ENCODE peak calls at places on chromosomes 13 and 19, in four cellular contexts. L is right atrium auricular region, J is breast epithelium, G is hepatocyte. F is an unnamed sample.

GRCh38 chr13:109971006-109971744 is 184.8 kb upstream of the IRS2 start:
- DNase-seq in J (no peak), G (no peak), L (no peak), F (no peak)

GRCh38 chr19:38990949-38991697 is 15.6 kb upstream of the FBXO17 start:
- DNase-seq in J (no peak), G (no peak), L (no peak), F (no peak)

GRCh38 chr13:113087923-113088690 is 17.5 kb upstream of the F7 start:
- DNase-seq in L (no peak), J (no peak), G (no peak), F (no peak)

GRCh38 chr19:19405919-19406877 is 723 bp downstream of the GATAD2A start:
- DNase-seq in G (peak), L (no peak), J (no peak), F (peak)

GRCh38 chr13:48873598-48873997 is 102.1 kb upstream of the FNDC3A start:
- DNase-seq in G (no peak), L (no peak), J (no peak), F (peak)

GRCh38 chr13:98468352-98468751 is 108.6 kb downstream of the STK24 start:
- DNase-seq in L (no peak), J (no peak), G (no peak), F (peak)

GRCh38 chr19:17579523-17580244 is 24.2 kb downstream of the COLGALT1 start:
- DNase-seq in G (peak), L (no peak), J (no peak), F (peak)

GRCh38 chr13:28564030-28564429 is 69.1 kb upstream of the FLT1 start:
- DNase-seq in G (no peak), L (no peak), J (no peak), F (no peak)

GRCh38 chr19:3968556-3969434 is 2.1 kb downstream of the DAPK3 start:
- DNase-seq in G (peak), J (peak), L (peak), F (peak)

GRCh38 chr13:110062077-110062776 is 244.7 kb downstream of the COL4A1 start:
- DNase-seq in L (no peak), G (no peak), J (no peak), F (no peak)

GRCh38 chr13:113820813-113821651 is 42.8 kb downstream of the GAS6 start:
- DNase-seq in L (peak), J (peak), G (peak), F (peak)

GRCh38 chr19:16628984-16629691 is 1.1 kb upstream of the MED26 start:
- DNase-seq in J (no peak), L (no peak), G (peak), F (peak)

GRCh38 chr13:53242015-53242414 is 213.4 kb downstream of the OLFM4 start:
- DNase-seq in J (no peak), L (no peak), G (no peak), F (peak)

GRCh38 chr13:40232321-40232720 is 434.1 kb downstream of the FOXO1 start:
- DNase-seq in J (no peak), L (no peak), G (no peak), F (peak)

GRCh38 chr19:14023404-14024235 is 4.3 kb upstream of the RLN3 start:
- DNase-seq in L (no peak), G (peak), J (no peak), F (peak)

GRCh38 chr19:41409288-41409687 is 11.7 kb downstream of the BCKDHA start:
- DNase-seq in G (peak), J (peak), L (no peak), F (peak)

GRCh38 chr13:41985788-41986508 is 25.0 kb upstream of the VWA8 start:
- DNase-seq in J (no peak), L (no peak), G (no peak), F (peak)

GRCh38 chr13:91017031-91017668 is 330.3 kb upstream of the MIR17HG start:
- DNase-seq in L (no peak), G (peak), J (no peak), F (peak)

GRCh38 chr19:2743099-2743498 is 3.3 kb upstream of the SLC39A3 start:
- DNase-seq in G (no peak), J (no peak), L (no peak), F (no peak)

GRCh38 chr13:42363941-42364612 is 92.1 kb downstream of the AKAP11 start:
- DNase-seq in L (no peak), J (no peak), G (no peak), F (peak)

GRCh38 chr13:26440111-26440510 is 117.4 kb upstream of the WASF3 start:
- DNase-seq in J (no peak), L (no peak), G (no peak), F (no peak)

GRCh38 chr13:79222427-79223205 is 183.4 kb downstream of the RBM26 start:
- DNase-seq in G (no peak), L (no peak), J (no peak), F (no peak)

GRCh38 chr13:99709134-99709533 is 207.9 kb downstream of the TM9SF2 start:
- DNase-seq in G (no peak), L (no peak), J (no peak), F (peak)

DNA sequence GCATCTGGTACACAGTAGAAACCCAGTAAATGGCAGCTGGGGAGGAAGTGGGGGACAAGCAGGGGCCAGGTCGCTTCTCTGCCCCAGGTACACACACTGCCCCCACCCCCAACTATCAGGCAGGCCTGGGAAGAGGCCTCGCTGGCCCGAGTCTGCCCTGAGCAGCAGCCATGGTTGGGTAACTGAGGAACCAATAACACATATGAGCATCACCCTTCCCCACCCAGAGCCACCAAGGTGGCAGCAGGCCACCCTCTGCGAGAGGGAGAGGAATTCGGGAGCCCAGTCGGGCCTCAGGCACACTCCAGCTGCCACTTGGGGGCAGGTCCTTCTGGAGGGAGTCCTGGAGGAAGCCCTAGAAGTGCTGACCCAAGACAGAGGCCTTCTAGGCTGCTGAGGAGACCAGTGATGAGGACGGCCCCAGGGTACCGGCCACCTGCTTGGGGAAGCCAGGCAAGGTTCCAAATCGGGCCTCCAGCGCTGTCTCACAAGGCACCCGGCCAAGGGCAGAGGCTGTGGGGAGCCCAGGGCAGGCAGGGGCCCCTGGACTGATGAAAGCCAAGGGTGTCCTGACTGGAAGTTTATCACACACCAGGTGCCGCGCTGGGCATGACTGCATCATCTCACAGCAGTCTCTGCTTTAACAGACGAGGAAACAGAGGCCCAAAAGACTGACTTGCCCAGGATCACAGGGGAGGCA is 14.0 kb upstream of the KPTN start:
- DNase-seq in L (no peak), G (no peak), J (no peak), F (peak)
- H3K27ac ChIP-seq in L (peak), G (no peak), J (no peak), F (no peak)

GRCh38 chr19:56312787-56313343 is 1.8 kb downstream of the ZSCAN5A start:
- DNase-seq in J (no peak), L (no peak), G (no peak), F (no peak)

GRCh38 chr19:56314018-56314583 is 538 bp downstream of the ZSCAN5A start:
- DNase-seq in G (peak), L (no peak), J (no peak), F (peak)

GRCh38 chr19:56314584-56315075 is at the start of gene ZSCAN5A:
- DNase-seq in G (peak), J (peak), L (peak), F (peak)

GRCh38 chr19:56316728-56317127 is 2.1 kb upstream of the ZSCAN5A start:
- DNase-seq in L (no peak), J (no peak), G (no peak), F (no peak)

DNA sequence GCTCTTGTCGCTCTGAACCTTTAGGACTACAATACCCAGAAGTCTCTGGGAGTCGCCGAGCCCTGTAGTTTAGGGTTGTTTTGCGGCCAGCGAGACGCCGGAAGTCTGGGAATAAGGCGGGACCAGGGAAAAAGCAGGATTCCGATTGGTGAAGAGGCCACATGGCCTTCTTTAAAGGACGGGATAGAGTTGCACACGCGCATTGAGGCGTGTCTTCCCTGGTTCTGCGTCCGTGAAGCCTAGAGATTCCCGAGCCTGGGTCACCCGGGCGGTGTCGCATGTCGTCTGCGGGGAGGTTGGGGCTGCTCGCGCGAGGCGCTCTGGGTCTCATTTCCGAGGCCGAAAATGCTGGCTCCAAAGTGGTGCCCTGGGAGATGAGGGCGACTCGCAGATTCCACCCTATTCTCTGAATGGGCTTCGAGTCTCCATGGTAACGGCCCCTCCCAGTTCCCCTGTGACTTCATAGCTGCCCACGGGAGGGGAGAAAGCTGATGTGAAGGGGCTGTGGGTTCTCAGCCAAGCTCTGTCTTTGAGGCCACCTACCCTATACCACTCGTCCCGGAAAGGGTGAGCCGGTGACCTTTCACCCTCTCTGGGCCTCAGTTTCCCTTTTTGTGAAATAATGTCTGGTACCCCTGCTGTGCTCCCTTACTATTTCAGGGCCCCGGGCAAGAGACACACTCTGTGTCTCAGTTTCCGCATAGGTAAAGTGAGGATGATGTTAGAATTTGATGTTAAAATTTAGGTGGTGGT is 613 bp upstream of the ZSCAN5A start:
- DNase-seq in G (peak), J (peak), L (peak), F (peak)
- H3K27ac ChIP-seq in G (peak), J (peak), L (peak), F (peak)

DNA sequence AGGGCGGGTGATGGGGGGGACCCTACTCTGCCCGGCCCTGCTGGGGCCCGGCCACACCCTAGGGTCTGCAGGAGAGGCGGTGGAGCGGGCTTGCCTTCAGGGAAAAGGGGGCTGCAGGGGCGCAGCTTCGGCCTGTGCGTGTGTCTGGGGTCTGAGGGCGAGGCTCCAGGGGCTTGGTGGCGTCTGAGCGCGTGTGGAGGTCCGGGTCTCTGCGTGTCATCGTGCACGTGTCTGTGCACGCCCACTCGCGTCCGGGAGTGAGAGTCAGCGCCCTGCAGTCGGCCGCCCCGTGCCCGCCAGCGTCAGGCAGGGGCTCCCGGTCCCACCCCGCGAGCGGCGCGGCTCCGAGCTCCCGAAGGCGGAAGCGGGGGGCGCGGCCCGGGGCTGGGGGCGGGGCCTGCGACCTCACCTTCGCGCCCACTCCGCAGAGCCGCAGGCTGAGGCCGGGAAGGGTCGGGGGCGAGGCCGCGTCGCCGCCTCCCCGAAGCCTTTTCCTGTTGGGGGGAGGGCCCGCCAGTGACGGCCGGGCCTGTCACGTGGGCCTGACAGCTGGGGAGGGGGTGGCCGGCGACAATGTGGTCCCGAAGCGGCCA is at the start of gene ARHGAP45:
- DNase-seq in G (peak), L (no peak), J (no peak), F (no peak)
- H3K27ac ChIP-seq in G (peak), L (peak), J (peak), F (no peak)

GRCh38 chr13:43579321-43579720 is 207.5 kb downstream of the ENOX1 start:
- DNase-seq in L (no peak), J (no peak), G (no peak), F (no peak)

GRCh38 chr13:43580280-43580679 is 206.5 kb downstream of the ENOX1 start:
- DNase-seq in J (no peak), L (no peak), G (no peak), F (no peak)

GRCh38 chr13:43587376-43587775 is 199.4 kb downstream of the ENOX1 start:
- DNase-seq in G (no peak), L (no peak), J (no peak), F (no peak)

GRCh38 chr13:43583331-43583730 is 203.4 kb downstream of the ENOX1 start:
- DNase-seq in L (no peak), G (no peak), J (no peak), F (no peak)

GRCh38 chr13:43584711-43585110 is 202.1 kb downstream of the ENOX1 start:
- DNase-seq in G (no peak), L (no peak), J (no peak), F (peak)
- H3K27ac ChIP-seq in G (no peak), L (no peak), J (no peak), F (no peak)